ENCODE peak calls at places on chromosomes 1 and 21, in eight cellular contexts. D, K, A, Z, N, V, U and S are unnamed samples.

GRCh38 chr1:217135987-217136894 is 413.0 kb upstream of the ESRRG start:
- DNase-seq in K (no peak), V (no peak), U (no peak), Z (no peak), N (peak), A (no peak), D (no peak), S (no peak)

GRCh38 chr21:14881863-14882262 is 182.9 kb downstream of the NRIP1 start:
- DNase-seq in K (no peak), V (no peak), Z (no peak), N (no peak), D (no peak), A (no peak), U (no peak), S (no peak)

GRCh38 chr1:3777647-3778589 is 5.4 kb downstream of the SMIM1 start:
- DNase-seq in V (no peak), D (no peak), A (no peak), N (no peak), K (no peak), Z (no peak), U (no peak), S (no peak)

GRCh38 chr1:22168412-22168973 is 25.6 kb upstream of the WNT4 start:
- DNase-seq in N (no peak), A (no peak), U (no peak), D (no peak), Z (no peak), V (no peak), K (no peak), S (no peak)

GRCh38 chr1:17197696-17198095 is 7.2 kb upstream of the PADI1 start:
- DNase-seq in A (no peak), V (no peak), N (no peak), K (no peak), Z (no peak), U (no peak), D (no peak), S (no peak)

GRCh38 chr21:44836666-44837471 is 19.0 kb upstream of the SUMO3 start:
- DNase-seq in V (peak), U (peak), K (no peak), Z (no peak), D (no peak), N (no peak), A (peak), S (peak)

GRCh38 chr21:32587651-32588050 is 2.3 kb upstream of the TCP10L start:
- DNase-seq in Z (no peak), K (no peak), A (no peak), U (no peak), N (no peak), V (no peak), D (no peak), S (no peak)

GRCh38 chr1:161046574-161047167 is 894 bp upstream of the USF1 start:
- DNase-seq in K (no peak), Z (peak), D (no peak), A (no peak), U (no peak), N (no peak), V (no peak), S (no peak)

GRCh38 chr1:36639461-36639860 is 156.7 kb upstream of the CSF3R start:
- DNase-seq in D (no peak), U (no peak), Z (no peak), K (no peak), V (no peak), A (no peak), N (no peak), S (no peak)

GRCh38 chr1:116362050-116362449 is 11.0 kb upstream of the ATP1A1 start:
- DNase-seq in U (no peak), Z (no peak), N (no peak), A (no peak), D (no peak), V (no peak), K (no peak), S (no peak)

GRCh38 chr1:234260578-234260977 is 112.7 kb upstream of the COA6 start:
- DNase-seq in V (no peak), K (peak), D (no peak), U (no peak), N (no peak), A (no peak), Z (no peak), S (no peak)

GRCh38 chr1:41591891-41592290 is 107.4 kb upstream of the EDN2 start:
- DNase-seq in A (no peak), N (no peak), K (no peak), D (no peak), U (no peak), Z (no peak), V (no peak), S (no peak)

GRCh38 chr1:26994772-26995625 is 1.5 kb downstream of the TRNP1 start:
- DNase-seq in Z (no peak), U (peak), N (no peak), K (no peak), V (no peak), D (no peak), A (no peak), S (no peak)

GRCh38 chr1:226100436-226101347 is 38.2 kb downstream of the H3-3A start:
- DNase-seq in K (no peak), D (peak), U (peak), Z (no peak), A (peak), V (no peak), N (peak), S (peak)

GRCh38 chr21:33825898-33826297 is 89.7 kb downstream of the ATP5PO start:
- DNase-seq in K (no peak), A (peak), V (no peak), Z (no peak), U (peak), D (no peak), N (no peak), S (peak)

GRCh38 chr1:193589597-193590040 is 403.2 kb upstream of the B3GALT2 start:
- DNase-seq in K (no peak), A (no peak), D (no peak), Z (no peak), U (peak), V (no peak), N (no peak), S (peak)

GRCh38 chr21:41597811-41598231 is 89.9 kb upstream of the TMPRSS2 start:
- DNase-seq in V (peak), Z (no peak), N (no peak), A (no peak), U (no peak), D (no peak), K (no peak), S (no peak)

GRCh38 chr1:174040387-174040786 is 18.2 kb upstream of the RC3H1 start:
- DNase-seq in K (peak), A (peak), D (no peak), Z (no peak), U (peak), V (no peak), N (no peak), S (peak)

GRCh38 chr1:114833421-114833820 is 21.2 kb upstream of the SYCP1 start:
- DNase-seq in D (no peak), N (no peak), Z (no peak), V (no peak), U (no peak), K (no peak), A (peak), S (no peak)

GRCh38 chr1:46508760-46509159 is 19.1 kb downstream of the DMBX1 start:
- DNase-seq in Z (no peak), D (no peak), A (peak), N (no peak), V (no peak), K (no peak), U (no peak), S (no peak)

GRCh38 chr1:43048601-43049011 is 89.9 kb upstream of the SLC2A1 start:
- DNase-seq in K (no peak), A (no peak), Z (no peak), D (no peak), V (no peak), U (no peak), N (no peak), S (no peak)

GRCh38 chr1:4062560-4062959 is 162.5 kb upstream of the C1orf174 start:
- DNase-seq in D (no peak), A (no peak), V (no peak), Z (no peak), U (no peak), K (no peak), N (no peak), S (no peak)

GRCh38 chr1:33257759-33258712 is 1.7 kb downstream of the ZNF362 start:
- DNase-seq in D (no peak), Z (no peak), N (no peak), A (no peak), K (no peak), U (peak), V (no peak), S (peak)

GRCh38 chr1:228197555-228198147 is 10.2 kb upstream of the OBSCN start:
- DNase-seq in A (no peak), K (no peak), N (no peak), V (no peak), D (no peak), U (no peak), Z (no peak), S (no peak)

GRCh38 chr21:32962286-32962685 is 63.4 kb upstream of the OLIG2 start:
- DNase-seq in A (no peak), D (no peak), N (no peak), K (no peak), Z (no peak), U (no peak), V (no peak), S (no peak)

GRCh38 chr1:56525463-56526155 is 53.8 kb downstream of the PLPP3 start:
- DNase-seq in A (peak), U (no peak), K (no peak), N (no peak), D (no peak), Z (no peak), V (no peak), S (no peak)

GRCh38 chr1:58779837-58780585 is 3.8 kb downstream of the JUN start:
- DNase-seq in D (no peak), N (no peak), K (peak), A (peak), U (peak), Z (no peak), V (peak), S (peak)

GRCh38 chr1:2230781-2231666 is 2.9 kb downstream of the SKI start:
- DNase-seq in K (no peak), Z (no peak), U (peak), A (no peak), N (no peak), V (no peak), D (no peak), S (no peak)

GRCh38 chr1:41135196-41135947 is 106.7 kb downstream of the SCMH1 start:
- DNase-seq in V (no peak), N (no peak), Z (no peak), A (no peak), D (no peak), K (no peak), U (no peak), S (no peak)

GRCh38 chr21:17738171-17738953 is 80.8 kb downstream of the C21orf91 start:
- DNase-seq in Z (no peak), A (no peak), U (no peak), K (no peak), N (no peak), V (peak), D (no peak), S (no peak)

GRCh38 chr21:36288651-36289243 is 31.2 kb upstream of the MORC3 start:
- DNase-seq in U (no peak), Z (no peak), K (no peak), D (no peak), A (no peak), V (no peak), N (no peak), S (no peak)

GRCh38 chr1:110012100-110012499 is 22.3 kb upstream of the STRIP1 start:
- DNase-seq in U (no peak), Z (peak), A (no peak), D (no peak), V (no peak), N (no peak), K (no peak), S (no peak)

GRCh38 chr1:209076688-209077087 is 506.8 kb upstream of the CAMK1G start:
- DNase-seq in D (no peak), V (no peak), N (no peak), A (no peak), Z (no peak), U (no peak), K (no peak), S (peak)

GRCh38 chr1:226864311-226864710 is 6.1 kb upstream of the PSEN2 start:
- DNase-seq in N (no peak), U (no peak), V (no peak), K (peak), A (no peak), Z (no peak), D (no peak), S (no peak)